ENCODE peak calls at places on chromosomes 16 and 17, in eight cellular contexts. L is breast epithelium; J is Peyer's patch; O is colonic mucosa; B is CD8-positive, alpha-beta T cell; N is AG10803; U is AG04450; X is heart left ventricle. E is an unnamed sample.

GRCh38 chr16:81604960-81605383 is 160.4 kb downstream of the CMIP start:
- DNase-seq in L (no peak), B (no peak), X (no peak), N (peak; percentile 70), U (no peak), J (no peak), O (no peak), E (no peak)

GRCh38 chr16:48277158-48277557 is 29.8 kb upstream of the ABCC11 start:
- DNase-seq in U (no peak), J (peak; percentile 53), X (no peak), B (no peak), N (no peak), O (peak; percentile 26), L (peak; percentile 56), E (no peak)

GRCh38 chr16:30335598-30336474 is 19.3 kb downstream of the CD2BP2 start:
- DNase-seq in B (no peak), J (no peak), N (peak; percentile 32), L (no peak), U (no peak), X (peak; percentile 25), O (peak; percentile 34), E (no peak)

GRCh38 chr17:78817123-78817522 is 23.5 kb downstream of the USP36 start:
- DNase-seq in U (no peak), O (no peak), X (no peak), J (no peak), N (no peak), B (peak; percentile 89), L (no peak), E (no peak)

GRCh38 chr17:50483266-50483665 is 4.6 kb downstream of the RSAD1 start:
- DNase-seq in U (no peak), J (peak; percentile 31), O (no peak), L (no peak), B (no peak), X (no peak), N (no peak), E (no peak)

GRCh38 chr17:32558328-32558955 is 71.6 kb downstream of the CDK5R1 start:
- DNase-seq in X (no peak), J (no peak), B (no peak), U (no peak), O (no peak), L (no peak), N (no peak), E (no peak)

GRCh38 chr17:16439867-16440351 is 24.5 kb downstream of the TRPV2 start:
- DNase-seq in O (no peak), L (no peak), X (no peak), N (no peak), B (peak; percentile 71), U (no peak), J (no peak), E (no peak)

GRCh38 chr17:2061441-2061797 is 6.5 kb downstream of the HIC1 start:
- DNase-seq in N (no peak), U (no peak), L (no peak), J (no peak), X (no peak), O (no peak), B (no peak), E (no peak)

GRCh38 chr16:27642753-27643152 is 92.8 kb downstream of the KATNIP start:
- DNase-seq in B (no peak), N (peak; percentile 12), O (no peak), L (no peak), U (no peak), J (no peak), X (no peak), E (no peak)

GRCh38 chr16:1959269-1960039 is at the start of gene NDUFB10:
- DNase-seq in J (peak; percentile 97), N (peak; percentile 87), O (peak; percentile 95), X (peak; percentile 96), U (peak; percentile 67), L (peak; percentile 90), B (peak; percentile 84), E (peak; percentile 47)

GRCh38 chr17:31269597-31269996 is 27.4 kb downstream of the OMG start:
- DNase-seq in J (no peak), O (no peak), X (peak; percentile 23), U (peak; percentile 91), B (no peak), L (no peak), N (peak; percentile 100), E (peak; percentile 99)

GRCh38 chr16:686459-687260 is 2.5 kb upstream of the JMJD8 start:
- DNase-seq in J (no peak), N (no peak), O (no peak), B (no peak), U (no peak), L (no peak), X (no peak), E (no peak)

GRCh38 chr16:89700649-89701424 is 668 bp downstream of the SPATA2L start:
- DNase-seq in J (peak; percentile 88), B (peak; percentile 76), X (no peak), O (peak; percentile 70), N (no peak), U (no peak), L (peak; percentile 72), E (no peak)

GRCh38 chr16:65660390-65660789 is 538.5 kb upstream of the CDH11 start:
- DNase-seq in L (no peak), O (no peak), X (no peak), B (no peak), U (no peak), J (no peak), N (peak; percentile 79), E (no peak)

GRCh38 chr17:55585629-55586028 is 74.4 kb upstream of the SMIM36 start:
- DNase-seq in X (no peak), O (no peak), J (no peak), B (no peak), U (no peak), N (no peak), L (no peak), E (no peak)

GRCh38 chr16:80046848-80047247 is 446.3 kb upstream of the MAF start:
- DNase-seq in X (no peak), N (no peak), J (no peak), L (no peak), O (no peak), B (no peak), U (no peak), E (no peak)

GRCh38 chr16:72938426-72939164 is 109.3 kb downstream of the ZFHX3 start:
- DNase-seq in N (peak; percentile 91), X (peak; percentile 89), B (no peak), U (peak; percentile 23), L (peak; percentile 70), J (peak; percentile 58), O (peak; percentile 61), E (no peak)

GRCh38 chr16:47142469-47143328 is 1.0 kb downstream of the NETO2 start:
- DNase-seq in U (no peak), J (peak; percentile 53), L (no peak), B (no peak), O (peak; percentile 28), N (peak; percentile 14), X (peak; percentile 40), E (no peak)

GRCh38 chr16:89919535-89920406 is 1.1 kb downstream of the MC1R start:
- DNase-seq in O (no peak), N (no peak), X (no peak), U (no peak), B (no peak), J (no peak), L (no peak), E (no peak)

GRCh38 chr17:21375757-21376584 is at the start of gene KCNJ12:
- DNase-seq in B (no peak), J (no peak), X (no peak), O (no peak), N (peak; percentile 27), L (no peak), U (no peak), E (no peak)
- H3K4me3 ChIP-seq in B (peak within 1 kb of the TSS; percentile 27), J (peak within 1 kb of the TSS; percentile 31), X (peak within 1 kb of the TSS; percentile 85), O (peak within 1 kb of the TSS; percentile 20), N (peak within 1 kb of the TSS; percentile 45), L (peak within 1 kb of the TSS; percentile 48), U (peak within 1 kb of the TSS; percentile 20), E (peak within 1 kb of the TSS; percentile 35)

GRCh38 chr16:70644763-70645597 is 1.4 kb upstream of the IL34 start:
- DNase-seq in J (no peak), U (no peak), L (no peak), X (no peak), N (no peak), O (no peak), B (no peak), E (no peak)
- TF ChIP-seq CTCF in J (no peak), U (no peak), L (no peak), X (no peak), N (no peak), O (no peak), B (no peak), E (no peak)

DNA sequence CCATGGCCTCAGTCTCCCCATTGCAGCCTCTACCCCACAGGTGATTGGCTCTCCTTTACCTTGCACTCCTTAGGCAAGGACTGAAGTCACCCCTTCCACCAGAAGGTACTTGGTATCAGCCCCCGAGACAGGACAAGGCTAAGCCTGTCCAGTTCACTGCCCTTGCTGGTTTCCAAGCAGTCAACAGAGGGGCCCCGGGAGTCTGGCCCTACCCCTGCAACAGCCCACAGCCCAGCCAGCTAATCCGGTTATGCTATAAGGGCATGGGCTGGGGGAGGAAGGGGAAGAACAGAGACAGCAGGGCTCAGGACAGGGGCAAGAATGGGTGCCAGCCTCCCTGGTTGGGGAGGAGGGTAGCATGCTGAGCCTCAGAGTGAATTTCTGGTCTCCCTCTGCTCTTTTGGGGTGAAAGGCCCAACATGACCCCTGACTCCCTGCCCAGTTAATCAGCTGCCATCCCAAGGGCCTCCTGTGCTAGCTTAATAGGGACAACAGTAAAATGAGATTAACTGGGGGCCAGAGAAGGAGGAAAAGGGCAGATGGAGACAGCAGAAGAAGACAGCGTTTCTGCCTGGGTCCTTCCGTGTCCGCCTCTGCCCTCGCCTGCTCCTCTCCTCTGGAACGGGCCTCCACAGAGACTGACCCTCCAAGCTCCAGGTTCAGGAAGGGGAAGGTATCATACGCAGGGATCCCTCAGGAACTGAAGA is 10.7 kb downstream of the DLG4 start:
- DNase-seq in X (no peak), J (no peak), N (no peak), U (no peak), B (no peak), L (no peak), O (no peak), E (no peak)
- H3K4me3 ChIP-seq in X (no peak overlapping the region), J (no peak overlapping the region), N (no peak overlapping the region), U (no peak overlapping the region), B (no peak overlapping the region), L (no peak overlapping the region), O (no peak overlapping the region), E (no peak overlapping the region)

GRCh38 chr17:9726291-9726690 is 65.1 kb downstream of the DHRS7C start:
- DNase-seq in L (no peak), X (no peak), U (no peak), N (no peak), O (no peak), B (no peak), J (no peak), E (no peak)

GRCh38 chr17:9728564-9728963 is 62.8 kb downstream of the DHRS7C start:
- DNase-seq in J (no peak), L (no peak), X (no peak), O (no peak), U (no peak), B (no peak), N (no peak), E (no peak)

GRCh38 chr17:9728005-9728404 is 63.4 kb downstream of the DHRS7C start:
- DNase-seq in U (no peak), L (no peak), O (no peak), X (no peak), N (no peak), J (no peak), B (no peak), E (no peak)

GRCh38 chr17:9729034-9729650 is 62.2 kb downstream of the DHRS7C start:
- DNase-seq in O (no peak), J (no peak), B (no peak), X (no peak), L (no peak), U (no peak), N (peak; percentile 58), E (no peak)

GRCh38 chr17:9725575-9725974 is 65.8 kb downstream of the DHRS7C start:
- DNase-seq in U (no peak), B (no peak), J (no peak), X (no peak), N (no peak), O (no peak), L (no peak), E (no peak)
- TF ChIP-seq CTCF in U (no peak), B (no peak), J (no peak), X (no peak), N (peak; percentile 24), O (no peak), L (peak; percentile 24), E (no peak)

E was measured in AG09309.